ENCODE peak calls at places on chromosomes 13 and 19, in nine cellular contexts. E, N, L, V, M, Y, W, F and P are unnamed samples. For H3K9me3, the result is how much of the 10 kb centered on the place peaks cover.

GRCh38 chr13:85896516-85897450 is 97.6 kb upstream of the SLITRK6 start:
- DNase-seq in V (no peak), N (no peak), Y (no peak), F (peak), W (no peak), L (peak), E (no peak), M (no peak), P (no peak)

GRCh38 chr19:518292-519231 is 11.3 kb downstream of the TPGS1 start:
- DNase-seq in V (peak), M (peak), L (no peak), E (no peak), W (no peak), Y (no peak), F (peak), N (no peak), P (peak)

GRCh38 chr19:8367327-8368001 is 3.5 kb downstream of the ANGPTL4 start:
- DNase-seq in E (peak), L (peak), M (peak), V (no peak), F (peak), N (peak), W (peak), Y (peak), P (no peak)

GRCh38 chr19:51807111-51807701 is 12.2 kb downstream of the FPR3 start:
- DNase-seq in W (no peak), L (peak), F (no peak), M (peak), E (no peak), N (no peak), Y (peak), V (no peak), P (no peak)

GRCh38 chr19:24054044-24054935 is 32.7 kb upstream of the ZNF254 start:
- DNase-seq in V (no peak), M (no peak), Y (no peak), W (peak), F (no peak), N (no peak), E (peak), L (peak), P (no peak)

GRCh38 chr13:64347662-64348061 is 2882.5 kb downstream of the PCDH9 start:
- DNase-seq in V (no peak), N (no peak), L (no peak), E (no peak), M (no peak), W (no peak), Y (no peak), F (no peak), P (no peak)

GRCh38 chr13:37602743-37603381 is 4.3 kb upstream of the POSTN start:
- DNase-seq in N (no peak), W (no peak), E (no peak), Y (no peak), L (no peak), M (no peak), V (no peak), F (no peak), P (no peak)

GRCh38 chr13:104385409-104385808 is 1319.2 kb upstream of the SLC10A2 start:
- DNase-seq in E (no peak), N (no peak), M (no peak), W (no peak), V (no peak), L (peak), F (no peak), Y (no peak), P (no peak)

GRCh38 chr13:38866649-38867048 is 124.0 kb downstream of the STOML3 start:
- DNase-seq in F (no peak), V (no peak), L (peak), W (no peak), E (no peak), M (no peak), N (no peak), Y (no peak), P (no peak)

GRCh38 chr13:45368571-45368970 is 27.6 kb upstream of the TPT1 start:
- DNase-seq in W (no peak), N (no peak), L (peak), E (no peak), V (no peak), Y (no peak), M (no peak), F (no peak), P (no peak)

GRCh38 chr19:34188388-34188787 is 16.1 kb downstream of the LSM14A start:
- DNase-seq in W (no peak), L (no peak), E (no peak), F (no peak), V (no peak), M (no peak), Y (no peak), N (no peak), P (no peak)

GRCh38 chr19:54560881-54561385 is 12.7 kb upstream of the LILRA2 start:
- DNase-seq in L (no peak), Y (no peak), F (no peak), W (no peak), M (no peak), E (no peak), V (no peak), N (no peak), P (no peak)

GRCh38 chr13:113969311-113969972 is 4.4 kb downstream of the C13orf46 start:
- DNase-seq in V (no peak), M (no peak), F (peak), N (no peak), E (no peak), W (peak), Y (peak), L (no peak), P (no peak)

GRCh38 chr13:111558700-111559088 is 238.3 kb downstream of the TEX29 start:
- DNase-seq in F (peak), E (no peak), N (no peak), W (no peak), Y (no peak), M (no peak), L (no peak), V (no peak), P (no peak)
- H3K9me3 ChIP-seq in F (under half), E (under half), N (under half), W (under half), Y (under half), M (under half), L (under half), V (under half), P (under half)

DNA sequence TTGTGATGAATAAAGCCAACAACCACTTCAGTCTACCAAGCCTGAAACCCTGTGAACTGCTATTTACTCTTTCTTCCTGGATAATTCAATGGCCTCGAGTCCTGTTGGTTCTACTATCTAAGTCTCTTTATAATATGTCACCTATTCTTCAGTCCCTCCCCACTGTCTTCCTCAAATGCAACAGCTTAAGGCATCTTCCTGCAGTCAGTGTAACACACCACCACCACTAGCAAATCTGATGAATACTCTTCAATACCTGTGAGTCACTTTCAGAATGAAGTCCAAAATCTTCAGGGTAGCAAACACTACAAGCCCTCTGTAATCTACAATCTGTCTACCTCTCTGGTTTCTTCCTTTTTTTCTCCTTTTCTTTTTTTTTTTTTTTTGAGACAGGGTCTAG is 32.9 kb downstream of the ZDHHC20 start:
- DNase-seq in W (no peak), E (no peak), N (no peak), V (no peak), F (no peak), M (no peak), L (no peak), Y (no peak), P (no peak)
- H3K9me3 ChIP-seq in W (under half), E (under half), N (under half), V (under half), F (under half), M (under half), L (under half), Y (under half), P (under half)

GRCh38 chr19:20413705-20414104 is 151.9 kb downstream of the ZNF737 start:
- DNase-seq in E (no peak), V (no peak), Y (no peak), F (no peak), N (no peak), W (no peak), L (no peak), M (no peak), P (no peak)

DNA sequence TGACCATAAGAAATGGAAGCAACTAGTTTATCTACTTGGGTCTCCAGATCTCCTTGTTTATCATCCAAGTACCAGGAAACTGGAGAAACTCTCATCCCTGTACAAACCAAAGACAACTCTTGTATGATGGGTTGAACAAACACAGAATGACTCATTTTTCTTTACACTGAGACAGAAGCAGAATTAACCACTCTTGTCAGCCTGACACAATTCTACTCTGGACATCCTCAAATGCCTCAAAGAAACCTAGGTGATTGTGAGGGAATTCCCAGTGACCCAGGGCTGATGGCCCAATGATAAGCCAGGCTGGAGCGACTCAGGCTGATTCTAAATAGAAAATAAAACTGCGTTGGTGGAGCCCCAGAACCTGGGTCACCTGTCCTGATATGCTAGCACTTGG is 151.4 kb downstream of the ZNF737 start:
- DNase-seq in M (no peak), N (no peak), E (no peak), L (peak), W (no peak), V (no peak), Y (no peak), F (no peak), P (no peak)
- H3K9me3 ChIP-seq in M (under half), N (under half), E (under half), L (under half), W (under half), V (under half), Y (under half), F (under half), P (under half)

GRCh38 chr19:4338441-4339350 is at the start of gene STAP2:
- DNase-seq in N (no peak), E (peak), L (peak), Y (peak), V (no peak), W (peak), M (peak), F (no peak), P (no peak)
- H3K9me3 ChIP-seq in N (under half), E (under half), L (under half), Y (under half), V (under half), W (under half), M (under half), F (under half), P (under half)

GRCh38 chr19:28239270-28239669 is 973.7 kb downstream of the UQCRFS1 start:
- DNase-seq in Y (no peak), W (no peak), M (peak), L (no peak), F (no peak), E (no peak), V (no peak), N (no peak), P (no peak)

GRCh38 chr19:28245937-28246336 is 967.0 kb downstream of the UQCRFS1 start:
- DNase-seq in Y (no peak), E (no peak), V (no peak), M (no peak), L (no peak), W (no peak), N (no peak), F (no peak), P (no peak)

GRCh38 chr19:28242317-28242927 is 970.5 kb downstream of the UQCRFS1 start:
- DNase-seq in E (no peak), N (no peak), Y (no peak), F (no peak), W (no peak), V (no peak), L (peak), M (peak), P (no peak)

GRCh38 chr19:28244966-28245365 is 968.0 kb downstream of the UQCRFS1 start:
- DNase-seq in L (no peak), M (no peak), V (no peak), W (no peak), N (no peak), Y (no peak), F (no peak), E (no peak), P (no peak)
- H3K9me3 ChIP-seq in L (under half), M (under half), V (under half), W (under half), N (under half), Y (under half), F (under half), E (under half), P (under half)

GRCh38 chr19:9406798-9407352 is 28.5 kb downstream of the ZNF266 start:
- DNase-seq in E (peak), M (no peak), F (peak), L (peak), V (no peak), Y (peak), N (peak), W (peak), P (peak)
- H3K9me3 ChIP-seq in E (half or more), M (under half), F (half or more), L (under half), V (half or more), Y (under half), N (under half), W (under half), P (under half)

GRCh38 chr19:58243351-58243750 is 14.6 kb downstream of the ZNF544 start:
- DNase-seq in V (no peak), L (no peak), N (no peak), F (no peak), Y (no peak), W (no peak), M (no peak), E (no peak), P (no peak)
- H3K9me3 ChIP-seq in V (half or more), L (under half), N (under half), F (half or more), Y (under half), W (under half), M (under half), E (half or more), P (under half)